ENCODE peak calls at places on chromosomes 6 and 20, in four cellular contexts. L is left ventricle myocardium inferior, F is neural progenitor cell, N is heart right ventricle. E is an unnamed sample.

GRCh38 chr6:147063469-147064031 is 140.7 kb upstream of the STXBP5 start:
- DNase-seq in L (no peak), F (no peak), N (no peak), E (no peak)

GRCh38 chr6:26640806-26641205 is 18.7 kb downstream of the ZNF322 start:
- DNase-seq in L (no peak), F (no peak), N (no peak), E (no peak)

GRCh38 chr6:132768051-132768517 is 10.4 kb upstream of the VNN2 start:
- DNase-seq in L (peak; percentile 16), F (peak; percentile 72), N (peak; percentile 7), E (no peak)

GRCh38 chr20:48234951-48235350 is 449.7 kb upstream of the SULF2 start:
- DNase-seq in L (no peak), F (no peak), N (no peak), E (no peak)

GRCh38 chr20:32764000-32764960 is 2.1 kb downstream of the DNMT3B start:
- DNase-seq in L (no peak), F (peak; percentile 75), N (no peak), E (no peak)

GRCh38 chr6:124798942-124799496 is 163.2 kb upstream of the RNF217 start:
- DNase-seq in L (no peak), F (no peak), N (no peak), E (no peak)

GRCh38 chr20:4795394-4795793 is 73.7 kb downstream of the PRND start:
- DNase-seq in L (no peak), F (no peak), N (no peak), E (no peak)

GRCh38 chr6:73285674-73286283 is 22.8 kb upstream of the KHDC1 start:
- DNase-seq in L (no peak), F (peak; percentile 59), N (no peak), E (no peak)

GRCh38 chr20:43191946-43192847 is 2.5 kb upstream of the PTPRT start:
- DNase-seq in L (no peak), F (peak; percentile 73), N (no peak), E (no peak)

GRCh38 chr6:73369157-73369556 is 540 bp downstream of the OOEP start:
- DNase-seq in L (no peak), F (no peak), N (no peak), E (no peak)

GRCh38 chr20:56234110-56234509 is 14.4 kb upstream of the MC3R start:
- DNase-seq in L (no peak), F (no peak), N (no peak), E (no peak)
- H3K9me3 ChIP-seq in L (peaks cover 31% of the 10 kb centered on the region), F (no peaks in the 10 kb centered on the region), N (peaks cover 23% of the 10 kb centered on the region), E (no peaks in the 10 kb centered on the region)

GRCh38 chr6:41733707-41734665 is 1.4 kb downstream of the TFEB start:
- DNase-seq in L (peak; percentile 81), F (peak; percentile 87), N (peak; percentile 78), E (peak; percentile 93)
- TF ChIP-seq CTCF in L (no peak), F (no peak), N (no peak), E (no peak)

GRCh38 chr6:28153546-28153945 is 11.9 kb downstream of the ZKSCAN8 start:
- DNase-seq in L (no peak), F (no peak), N (no peak), E (no peak)

GRCh38 chr6:28154357-28154756 is 12.7 kb downstream of the ZKSCAN8 start:
- DNase-seq in L (no peak), F (no peak), N (no peak), E (no peak)

GRCh38 chr6:28158318-28158717 is 16.6 kb downstream of the ZKSCAN8 start:
- DNase-seq in L (no peak), F (no peak), N (no peak), E (no peak)

DNA sequence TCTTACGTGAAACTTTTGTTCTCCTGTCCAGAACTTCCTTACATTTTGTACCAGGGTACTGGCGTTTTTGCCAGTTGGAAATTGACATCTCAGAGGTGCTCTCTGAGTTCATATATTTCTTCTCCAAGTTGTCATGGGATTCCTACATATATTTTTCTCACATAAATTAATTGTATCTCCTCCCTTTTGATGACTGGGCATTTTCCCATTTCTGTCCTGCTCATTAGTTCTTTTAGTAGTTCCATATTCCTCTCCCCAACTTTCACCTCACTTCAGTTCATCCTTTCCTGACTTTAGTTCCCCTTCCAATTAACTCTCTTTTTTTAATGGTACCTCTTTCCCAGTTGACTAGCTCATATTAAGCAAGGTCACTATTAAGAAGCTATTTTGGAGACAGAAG is 10.8 kb downstream of the ZKSCAN8 start:
- DNase-seq in L (no peak), F (no peak), N (no peak), E (no peak)
- H3K9me3 ChIP-seq in L (no peaks in the 10 kb centered on the region), F (no peaks in the 10 kb centered on the region), N (no peaks in the 10 kb centered on the region), E (no peaks in the 10 kb centered on the region)

GRCh38 chr6:44171899-44172546 is 13.4 kb downstream of the CAPN11 start:
- DNase-seq in L (no peak), F (no peak), N (no peak), E (no peak)
- TF ChIP-seq CTCF in L (no peak), F (no peak), N (no peak), E (no peak)

DNA sequence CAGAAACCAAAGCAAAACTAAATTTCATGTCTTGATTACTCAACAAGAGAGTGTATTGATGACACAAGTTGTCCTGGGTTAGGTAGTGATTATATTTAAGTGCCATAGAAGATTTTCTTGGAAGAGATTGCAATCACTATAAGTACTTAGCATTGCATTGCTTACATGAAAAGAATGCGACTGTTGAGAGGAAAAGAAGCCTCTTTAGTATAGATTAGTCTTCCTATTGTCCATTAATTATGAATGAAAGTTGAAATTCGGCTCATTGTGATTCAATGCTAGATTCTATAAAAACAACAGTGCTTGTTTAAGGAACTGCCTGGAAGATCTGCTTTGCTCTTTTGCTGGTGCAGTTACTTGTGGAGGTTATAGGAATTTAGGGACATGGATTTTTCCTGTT is 796.5 kb downstream of the KIF16B start:
- DNase-seq in L (no peak), F (no peak), N (no peak), E (no peak)
- H3K9me3 ChIP-seq in L (peaks cover 3% of the 10 kb centered on the region), F (no peaks in the 10 kb centered on the region), N (no peaks in the 10 kb centered on the region), E (no peaks in the 10 kb centered on the region)

DNA sequence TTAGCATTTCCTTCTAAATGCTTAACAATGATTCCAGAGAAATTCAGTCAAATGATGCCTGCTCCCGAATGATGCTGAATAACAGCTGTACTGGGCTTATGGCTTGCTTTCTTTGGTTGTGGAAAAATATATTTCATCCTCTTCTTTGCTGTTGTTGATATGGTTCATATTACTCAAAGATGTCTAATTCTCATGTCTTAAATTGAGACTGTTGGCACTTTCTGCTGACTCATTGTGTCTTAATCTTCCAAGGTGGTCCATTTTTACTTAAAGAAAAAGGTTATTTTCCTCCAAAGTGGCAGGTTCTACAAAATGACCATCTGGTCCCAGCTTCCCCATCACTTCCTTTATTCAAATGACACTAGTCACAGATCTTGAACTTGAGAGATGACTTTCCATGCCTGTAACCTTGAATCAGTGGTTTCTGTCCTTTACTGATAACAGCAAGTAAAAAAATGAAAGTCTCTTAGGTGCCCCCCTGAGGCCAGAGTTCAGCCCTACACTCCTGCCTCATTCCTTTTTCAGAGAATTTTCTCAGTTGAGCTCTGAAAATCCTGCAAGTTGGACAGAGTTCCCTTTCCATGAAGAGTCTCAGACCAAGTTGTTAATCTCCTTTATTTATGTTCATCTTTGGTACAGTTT is 6.9 kb downstream of the SNAP25 start:
- DNase-seq in L (no peak), F (peak; percentile 39), N (no peak), E (no peak)
- TF ChIP-seq CTCF in L (no peak), F (peak; percentile 63), N (no peak), E (no peak)

DNA sequence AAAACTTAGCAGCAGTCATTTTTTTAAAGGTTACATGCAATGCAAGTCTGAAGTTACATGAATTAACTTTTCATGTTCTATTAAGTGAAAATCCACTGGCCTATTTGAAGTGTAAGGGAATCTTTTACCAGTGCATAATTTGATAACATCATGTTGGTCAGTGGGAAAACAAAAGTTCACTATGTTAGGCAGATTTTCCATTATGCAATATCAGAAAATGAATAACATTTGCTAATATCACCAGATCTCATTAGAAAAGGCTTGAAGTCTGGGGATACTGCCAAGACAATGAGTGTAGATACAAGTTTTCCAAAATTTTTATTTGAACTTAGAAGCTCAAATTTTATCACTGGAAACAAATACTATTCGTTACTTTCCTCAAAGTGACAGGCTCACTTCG is 296.4 kb upstream of the CDH4 start:
- DNase-seq in L (no peak), F (no peak), N (no peak), E (no peak)
- H3K9me3 ChIP-seq in L (no peaks in the 10 kb centered on the region), F (no peaks in the 10 kb centered on the region), N (no peaks in the 10 kb centered on the region), E (no peaks in the 10 kb centered on the region)

GRCh38 chr6:110619275-110619908 is 143.0 kb upstream of the SLC22A16 start:
- DNase-seq in L (no peak), F (no peak), N (no peak), E (no peak)

GRCh38 chr6:110620065-110620464 is 143.7 kb upstream of the SLC22A16 start:
- DNase-seq in L (no peak), F (no peak), N (no peak), E (no peak)

GRCh38 chr6:110617057-110617456 is 140.6 kb upstream of the SLC22A16 start:
- DNase-seq in L (no peak), F (no peak), N (no peak), E (no peak)

GRCh38 chr6:110621061-110621460 is 144.6 kb upstream of the SLC22A16 start:
- DNase-seq in L (no peak), F (no peak), N (no peak), E (no peak)

DNA sequence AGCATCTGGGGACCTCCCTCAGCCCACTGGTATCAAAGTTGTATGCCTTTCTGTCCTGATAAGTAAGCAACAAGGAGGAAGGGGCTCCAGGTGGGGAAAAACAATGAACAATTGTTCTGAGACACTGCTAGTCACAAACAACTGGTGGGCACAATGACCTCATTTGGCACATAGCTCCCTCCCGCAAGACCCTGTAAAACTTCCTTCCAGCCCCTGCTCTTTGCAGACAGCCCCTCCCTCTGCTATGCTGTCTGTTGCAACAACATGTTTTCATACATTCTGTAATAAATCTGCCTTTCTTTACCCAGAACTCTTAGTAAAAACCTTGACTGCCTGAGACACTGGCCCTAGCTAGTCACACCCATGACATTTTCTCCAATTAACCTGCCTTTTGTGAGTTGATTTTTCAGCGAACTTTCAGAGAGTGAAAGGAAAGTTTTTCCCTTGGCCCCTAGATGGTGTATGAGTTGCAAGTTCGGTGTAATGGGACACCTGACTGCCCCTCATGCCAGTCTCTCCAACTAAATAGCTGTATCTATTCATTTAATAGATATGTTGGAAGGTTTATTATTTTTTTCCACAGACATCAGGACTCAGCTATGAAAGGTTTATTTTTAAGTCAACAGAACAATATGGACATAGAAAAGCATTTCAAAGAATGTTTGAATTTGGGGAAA is 142.3 kb upstream of the SLC22A16 start:
- DNase-seq in L (no peak), F (no peak), N (no peak), E (no peak)
- TF ChIP-seq CTCF in L (peak; percentile 47), F (peak; percentile 33), N (no peak), E (no peak)

DNA sequence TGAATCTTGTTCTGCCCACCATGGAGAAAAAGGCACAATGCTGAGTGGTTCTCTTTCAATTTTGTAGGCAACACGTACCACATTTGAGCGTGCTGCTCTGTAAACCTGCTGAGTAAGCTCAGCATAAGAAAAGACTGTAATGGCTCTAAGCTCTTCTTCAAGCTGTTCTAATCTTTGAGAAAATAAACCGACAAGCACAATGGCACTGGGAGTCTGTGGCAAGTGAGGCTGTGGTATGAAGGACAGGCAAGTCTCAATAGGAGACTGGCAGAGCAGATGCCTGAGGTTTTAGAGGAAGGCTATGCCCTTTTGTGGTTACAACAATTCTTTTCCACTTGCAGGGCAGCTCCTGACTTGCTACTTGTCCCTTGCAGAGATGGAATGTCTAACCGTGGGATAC is 136.7 kb upstream of the EXOC2 start:
- DNase-seq in L (no peak), F (peak; percentile 45), N (no peak), E (no peak)
- H3K9me3 ChIP-seq in L (peaks cover 40% of the 10 kb centered on the region), F (peaks cover 13% of the 10 kb centered on the region), N (peaks cover 21% of the 10 kb centered on the region), E (no peaks in the 10 kb centered on the region)

E was measured in gastrocnemius medialis.